ENCODE peak calls at places on chromosomes 7 and 10, in six cellular contexts. D is MM.1S, C is HCT116, K is hepatocyte, X is SK-N-SH, I is neural progenitor cell. M is an unnamed sample.

GRCh38 chr7:24812313-24812945 is 55.2 kb upstream of the GSDME start:
- DNase-seq in D (peak; percentile 51), C (no peak), K (peak; percentile 76), X (peak; percentile 67), I (peak; percentile 69), M (peak; percentile 57)

GRCh38 chr7:159012353-159013069 is 132.2 kb downstream of the VIPR2 start:
- DNase-seq in D (no peak), C (no peak), K (peak; percentile 62), X (no peak), I (no peak), M (peak; percentile 4)

GRCh38 chr7:44072364-44073231 is 7.2 kb upstream of the PGAM2 start:
- DNase-seq in D (no peak), C (peak; percentile 48), K (peak; percentile 84), X (peak; percentile 93), I (peak; percentile 74), M (peak; percentile 92)

GRCh38 chr10:57579926-57580325 is 687.8 kb downstream of the IPMK start:
- DNase-seq in D (peak; percentile 48), C (no peak), K (peak; percentile 63), X (peak; percentile 10), I (peak; percentile 75), M (peak; percentile 37)

GRCh38 chr7:125423444-125424155 is 494.0 kb upstream of the POT1 start:
- DNase-seq in D (peak; percentile 66), C (no peak), K (no peak), X (no peak), I (no peak), M (no peak)

GRCh38 chr7:93117852-93118530 is at the start of gene SAMD9:
- DNase-seq in D (peak; percentile 97), C (peak; percentile 49), K (peak; percentile 48), X (peak; percentile 51), I (no peak), M (peak; percentile 95)

GRCh38 chr10:47311900-47312662 is 10.2 kb upstream of the GDF2 start:
- DNase-seq in D (peak; percentile 73), C (peak; percentile 31), K (peak; percentile 88), X (peak; percentile 90), I (peak; percentile 91), M (peak; percentile 89)

GRCh38 chr10:61798711-61799110 is 102.8 kb upstream of the ARID5B start:
- DNase-seq in D (no peak), C (no peak), K (no peak), X (no peak), I (no peak), M (no peak)

GRCh38 chr7:98368721-98369120 is 32.2 kb downstream of the BAIAP2L1 start:
- DNase-seq in D (no peak), C (no peak), K (no peak), X (no peak), I (no peak), M (no peak)

GRCh38 chr10:58734116-58734515 is 221.4 kb downstream of the BICC1 start:
- DNase-seq in D (no peak), C (no peak), K (no peak), X (peak; percentile 53), I (no peak), M (peak; percentile 46)

GRCh38 chr10:83680470-83680891 is 458.8 kb upstream of the GHITM start:
- DNase-seq in D (peak; percentile 91), C (no peak), K (no peak), X (no peak), I (no peak), M (no peak)

GRCh38 chr7:91551377-91552175 is 287.3 kb downstream of the FZD1 start:
- DNase-seq in D (no peak), C (no peak), K (no peak), X (no peak), I (no peak), M (peak; percentile 19)

GRCh38 chr7:141533149-141533949 is 17.9 kb upstream of the AGK start:
- DNase-seq in D (peak; percentile 89), C (peak; percentile 48), K (peak; percentile 92), X (peak; percentile 77), I (peak; percentile 92), M (peak; percentile 82)

GRCh38 chr10:98577578-98577977 is 130.8 kb upstream of the HPS1 start:
- DNase-seq in D (no peak), C (no peak), K (no peak), X (no peak), I (no peak), M (no peak)

GRCh38 chr7:2260820-2261219 is 18.8 kb downstream of the NUDT1 start:
- DNase-seq in D (no peak), C (no peak), K (no peak), X (peak; percentile 90), I (no peak), M (no peak)

GRCh38 chr7:157964521-157964920 is 623.1 kb downstream of the PTPRN2 start:
- DNase-seq in D (no peak), C (no peak), K (no peak), X (no peak), I (no peak), M (no peak)

GRCh38 chr7:17939670-17940301 is 508 bp downstream of the SNX13 start:
- DNase-seq in D (peak; percentile 46), C (no peak), K (peak; percentile 58), X (peak; percentile 73), I (peak; percentile 53), M (peak; percentile 80)

GRCh38 chr10:91247360-91248111 is 27.1 kb downstream of the PCGF5 start:
- DNase-seq in D (no peak), C (no peak), K (peak; percentile 5), X (no peak), I (peak; percentile 30), M (peak; percentile 57)

GRCh38 chr7:85104432-85105205 is 82.2 kb downstream of the SEMA3D start:
- DNase-seq in D (no peak), C (peak; percentile 6), K (no peak), X (no peak), I (no peak), M (peak; percentile 65)

GRCh38 chr10:32622409-32622808 is 176.5 kb downstream of the CCDC7 start:
- DNase-seq in D (no peak), C (no peak), K (no peak), X (no peak), I (no peak), M (no peak)

GRCh38 chr7:37945336-37945735 is 24.9 kb downstream of the EPDR1 start:
- DNase-seq in D (no peak), C (no peak), K (no peak), X (no peak), I (no peak), M (no peak)

GRCh38 chr10:24448351-24449009 is 239.5 kb downstream of the KIAA1217 start:
- DNase-seq in D (no peak), C (no peak), K (no peak), X (no peak), I (no peak), M (peak; percentile 82)

GRCh38 chr10:121598261-121599249 is at the start of gene FGFR2:
- DNase-seq in D (peak; percentile 61), C (peak; percentile 56), K (peak; percentile 95), X (peak; percentile 98), I (peak; percentile 98), M (peak; percentile 67)

GRCh38 chr7:108311446-108312168 is 144.6 kb downstream of the NRCAM start:
- DNase-seq in D (no peak), C (no peak), K (no peak), X (no peak), I (no peak), M (peak; percentile 68)

GRCh38 chr7:127594490-127594889 is 954 bp downstream of the FSCN3 start:
- DNase-seq in D (no peak), C (no peak), K (no peak), X (no peak), I (no peak), M (no peak)

GRCh38 chr10:130982802-130983201 is 328.7 kb downstream of the TCERG1L start:
- DNase-seq in D (no peak), C (no peak), K (no peak), X (no peak), I (no peak), M (no peak)

GRCh38 chr10:32985781-32986350 is 27.8 kb upstream of the ITGB1 start:
- DNase-seq in D (no peak), C (no peak), K (no peak), X (no peak), I (no peak), M (peak; percentile 94)

GRCh38 chr7:21507627-21508343 is 35.1 kb upstream of the DNAH11 start:
- DNase-seq in D (peak; percentile 29), C (peak; percentile 4), K (peak; percentile 40), X (peak; percentile 19), I (peak; percentile 66), M (peak; percentile 54)
- TF ChIP-seq EZH2phosphoT487 in D (no peak), C (no peak), K (no peak), X (no peak), I (no peak), M (no peak)

GRCh38 chr7:132296820-132297219 is 279.4 kb downstream of the PLXNA4 start:
- DNase-seq in D (no peak), C (no peak), K (no peak), X (no peak), I (no peak), M (no peak)
- H3K27ac ChIP-seq in D (no peak overlapping the region), C (no peak overlapping the region), K (no peak overlapping the region), X (no peak overlapping the region), I (no peak overlapping the region), M (no peak overlapping the region)

GRCh38 chr7:362416-363096 is 72.6 kb downstream of the FOXL3 start:
- DNase-seq in D (no peak), C (no peak), K (no peak), X (no peak), I (no peak), M (peak; percentile 36)
- H3K4me3 ChIP-seq in D (no peak overlapping the region), C (no peak overlapping the region), K (no peak overlapping the region), X (no peak overlapping the region), I (no peak overlapping the region), M (peak overlapping the region; percentile 66)

DNA sequence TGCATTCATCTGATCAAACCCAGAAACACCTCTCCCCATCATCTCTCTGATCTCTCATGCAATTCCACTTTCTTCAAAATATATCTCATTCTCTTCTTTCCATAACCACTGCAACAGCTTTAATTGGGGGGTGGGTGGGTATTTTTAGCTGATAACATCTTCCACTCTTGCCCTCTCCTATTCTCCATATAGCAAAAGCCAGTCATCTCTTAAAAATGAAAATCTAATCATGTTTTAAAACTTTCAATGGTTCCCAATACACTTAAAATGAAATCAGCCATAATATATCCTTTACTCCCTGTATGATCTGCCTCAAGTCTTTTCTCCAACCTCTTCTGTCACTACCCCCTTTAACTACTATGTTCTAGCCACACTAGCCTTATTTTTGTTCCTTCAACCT is 1.5 kb downstream of the YME1L1 start:
- DNase-seq in D (no peak), C (no peak), K (no peak), X (no peak), I (no peak), M (no peak)
- TF ChIP-seq EZH2phosphoT487 in D (no peak), C (no peak), K (no peak), X (no peak), I (no peak), M (no peak)

GRCh38 chr10:34127676-34128075 is 687.4 kb downstream of the PARD3 start:
- DNase-seq in D (no peak), C (no peak), K (no peak), X (no peak), I (no peak), M (no peak)
- H3K27ac ChIP-seq in D (no peak overlapping the region), C (no peak overlapping the region), K (no peak overlapping the region), X (no peak overlapping the region), I (no peak overlapping the region), M (no peak overlapping the region)

DNA sequence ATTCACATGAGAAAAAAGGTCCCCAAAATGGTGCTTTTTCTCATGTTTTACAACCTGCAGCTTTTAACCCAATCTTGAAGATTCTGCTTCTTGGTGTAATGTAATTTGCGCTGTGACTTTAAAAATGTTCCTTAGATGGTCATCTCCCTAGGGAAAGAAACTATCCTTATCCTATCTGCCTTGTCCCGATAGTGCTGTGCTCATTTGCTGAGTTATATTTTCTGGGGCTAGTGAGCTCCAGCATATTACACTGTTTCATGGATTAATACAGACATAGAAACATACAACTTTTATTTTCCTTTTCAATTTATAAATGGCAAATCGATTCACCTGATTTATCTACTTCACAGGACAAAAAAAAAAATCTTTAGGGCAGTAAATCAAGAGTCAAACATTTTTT is 2.8 kb downstream of the WAPL start:
- DNase-seq in D (no peak), C (no peak), K (no peak), X (no peak), I (no peak), M (peak; percentile 19)
- H3K4me3 ChIP-seq in D (no peak overlapping the region), C (no peak overlapping the region), K (no peak overlapping the region), X (no peak overlapping the region), I (peak overlapping the region; percentile 88), M (peak overlapping the region; percentile 92)

M was measured in GM23248.